ENCODE peak calls at places on chromosomes 2 and 18, in eight cellular contexts. One of them, this sample, is unnamed.

GRCh38 chr18:60910534-60910933 is 422.7 kb upstream of the CDH20 start:
- DNase-seq in HCT116: no peak
- DNase-seq in HepG2: no peak
- DNase-seq in Panc1: no peak
- DNase-seq in HL-60: no peak
- DNase-seq in K562: no peak
- DNase-seq in GM12878: no peak
- DNase-seq in SK-N-SH: no peak
- DNase-seq in this sample: no peak

GRCh38 chr2:210531050-210531449 is 25.3 kb upstream of the CPS1 start:
- DNase-seq in HCT116: no peak
- DNase-seq in HepG2: no peak
- DNase-seq in Panc1: no peak
- DNase-seq in HL-60: no peak
- DNase-seq in K562: no peak
- DNase-seq in GM12878: no peak
- DNase-seq in SK-N-SH: no peak
- DNase-seq in this sample: no peak

GRCh38 chr2:121102949-121103348 is 182.1 kb downstream of the TFCP2L1 start:
- DNase-seq in HCT116: no peak
- DNase-seq in HepG2: no peak
- DNase-seq in Panc1: no peak
- DNase-seq in HL-60: no peak
- DNase-seq in K562: no peak
- DNase-seq in GM12878: no peak
- DNase-seq in SK-N-SH: no peak
- DNase-seq in this sample: no peak

GRCh38 chr18:12621737-12622306 is 36.1 kb downstream of the SPIRE1 start:
- DNase-seq in HCT116: no peak
- DNase-seq in HepG2: no peak
- DNase-seq in Panc1: no peak
- DNase-seq in HL-60: no peak
- DNase-seq in K562: peak; percentile 31
- DNase-seq in GM12878: no peak
- DNase-seq in SK-N-SH: no peak
- DNase-seq in this sample: no peak

GRCh38 chr2:105373344-105373781 is 25.5 kb downstream of the FHL2 start:
- DNase-seq in HCT116: no peak
- DNase-seq in HepG2: peak; percentile 35
- DNase-seq in Panc1: no peak
- DNase-seq in HL-60: no peak
- DNase-seq in K562: no peak
- DNase-seq in GM12878: no peak
- DNase-seq in SK-N-SH: no peak
- DNase-seq in this sample: no peak

GRCh38 chr2:151826737-151827157 is 1.5 kb downstream of the ARL5A start:
- DNase-seq in HCT116: no peak
- DNase-seq in HepG2: no peak
- DNase-seq in Panc1: no peak
- DNase-seq in HL-60: peak; percentile 24
- DNase-seq in K562: peak; percentile 24
- DNase-seq in GM12878: no peak
- DNase-seq in SK-N-SH: peak; percentile 17
- DNase-seq in this sample: no peak

GRCh38 chr2:137997733-137998132 is 33.5 kb downstream of the HNMT start:
- DNase-seq in HCT116: no peak
- DNase-seq in HepG2: no peak
- DNase-seq in Panc1: no peak
- DNase-seq in HL-60: no peak
- DNase-seq in K562: no peak
- DNase-seq in GM12878: no peak
- DNase-seq in SK-N-SH: no peak
- DNase-seq in this sample: no peak

GRCh38 chr2:138474093-138474834 is 27.3 kb upstream of the SPOPL start:
- DNase-seq in HCT116: no peak
- DNase-seq in HepG2: no peak
- DNase-seq in Panc1: no peak
- DNase-seq in HL-60: no peak
- DNase-seq in K562: no peak
- DNase-seq in GM12878: no peak
- DNase-seq in SK-N-SH: no peak
- DNase-seq in this sample: no peak

GRCh38 chr2:12725238-12726187 is 8.8 kb downstream of the TRIB2 start:
- DNase-seq in HCT116: no peak
- DNase-seq in HepG2: no peak
- DNase-seq in Panc1: no peak
- DNase-seq in HL-60: no peak
- DNase-seq in K562: no peak
- DNase-seq in GM12878: no peak
- DNase-seq in SK-N-SH: no peak
- DNase-seq in this sample: no peak

GRCh38 chr2:23566236-23567142 is 181.5 kb downstream of the KLHL29 start:
- DNase-seq in HCT116: no peak
- DNase-seq in HepG2: peak; percentile 24
- DNase-seq in Panc1: no peak
- DNase-seq in HL-60: peak; percentile 37
- DNase-seq in K562: peak; percentile 72
- DNase-seq in GM12878: no peak
- DNase-seq in SK-N-SH: peak; percentile 75
- DNase-seq in this sample: peak; percentile 67

GRCh38 chr18:74501386-74501785 is 5.2 kb downstream of the CNDP2 start:
- DNase-seq in HCT116: no peak
- DNase-seq in HepG2: no peak
- DNase-seq in Panc1: no peak
- DNase-seq in HL-60: no peak
- DNase-seq in K562: no peak
- DNase-seq in GM12878: no peak
- DNase-seq in SK-N-SH: no peak
- DNase-seq in this sample: no peak

GRCh38 chr18:58231930-58232329 is 187.9 kb downstream of the NEDD4L start:
- DNase-seq in HCT116: no peak
- DNase-seq in HepG2: peak; percentile 15
- DNase-seq in Panc1: no peak
- DNase-seq in HL-60: no peak
- DNase-seq in K562: peak; percentile 32
- DNase-seq in GM12878: no peak
- DNase-seq in SK-N-SH: no peak
- DNase-seq in this sample: no peak

GRCh38 chr2:241818943-241819270 is 9.9 kb downstream of the NEU4 start:
- DNase-seq in HCT116: no peak
- DNase-seq in HepG2: peak; percentile 97
- DNase-seq in Panc1: no peak
- DNase-seq in HL-60: no peak
- DNase-seq in K562: no peak
- DNase-seq in GM12878: no peak
- DNase-seq in SK-N-SH: no peak
- DNase-seq in this sample: no peak

DNA sequence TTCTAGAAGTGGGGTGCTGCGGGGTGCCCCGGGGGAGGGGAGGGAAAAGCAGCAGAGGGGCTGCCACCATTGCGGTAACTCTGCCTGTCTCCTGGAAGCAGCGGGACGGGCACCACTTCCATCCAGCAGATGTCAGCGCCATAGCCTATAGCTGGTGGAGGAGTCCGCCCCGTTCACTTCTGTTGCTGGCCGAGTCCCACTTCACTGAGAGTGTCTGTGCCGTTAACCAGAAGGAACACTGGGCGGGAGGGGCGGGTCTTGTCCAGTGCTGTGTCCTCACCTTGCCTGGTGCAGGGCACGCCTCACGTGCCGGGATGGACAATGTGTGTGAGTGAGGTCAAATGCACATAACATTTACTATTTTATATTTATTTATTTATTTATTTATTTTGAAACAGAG is 19.3 kb upstream of the ODC1 start:
- DNase-seq in HCT116: no peak
- DNase-seq in HepG2: no peak
- DNase-seq in Panc1: no peak
- DNase-seq in HL-60: no peak
- DNase-seq in K562: no peak
- DNase-seq in GM12878: no peak
- DNase-seq in SK-N-SH: peak; percentile 51
- DNase-seq in this sample: peak; percentile 23
- TF ChIP-seq REST in HCT116: no peak
- TF ChIP-seq REST in HepG2: no peak
- TF ChIP-seq REST in Panc1: no peak
- TF ChIP-seq REST in HL-60: no peak
- TF ChIP-seq REST in K562: no peak
- TF ChIP-seq REST in GM12878: no peak
- TF ChIP-seq REST in SK-N-SH: no peak
- TF ChIP-seq REST in this sample: no peak

GRCh38 chr2:219527472-219527871 is 13.2 kb downstream of the ASIC4 start:
- DNase-seq in HCT116: no peak
- DNase-seq in HepG2: no peak
- DNase-seq in Panc1: no peak
- DNase-seq in HL-60: no peak
- DNase-seq in K562: no peak
- DNase-seq in GM12878: no peak
- DNase-seq in SK-N-SH: no peak
- DNase-seq in this sample: no peak

GRCh38 chr2:219531639-219532377 is 11.8 kb downstream of the CHPF start:
- DNase-seq in HCT116: no peak
- DNase-seq in HepG2: no peak
- DNase-seq in Panc1: no peak
- DNase-seq in HL-60: no peak
- DNase-seq in K562: no peak
- DNase-seq in GM12878: no peak
- DNase-seq in SK-N-SH: no peak
- DNase-seq in this sample: no peak

GRCh38 chr2:219532378-219532649 is 11.3 kb downstream of the CHPF start:
- DNase-seq in HCT116: no peak
- DNase-seq in HepG2: no peak
- DNase-seq in Panc1: no peak
- DNase-seq in HL-60: no peak
- DNase-seq in K562: no peak
- DNase-seq in GM12878: no peak
- DNase-seq in SK-N-SH: no peak
- DNase-seq in this sample: no peak

GRCh38 chr2:219527076-219527394 is 12.8 kb downstream of the ASIC4 start:
- DNase-seq in HCT116: no peak
- DNase-seq in HepG2: no peak
- DNase-seq in Panc1: no peak
- DNase-seq in HL-60: no peak
- DNase-seq in K562: no peak
- DNase-seq in GM12878: no peak
- DNase-seq in SK-N-SH: peak; percentile 81
- DNase-seq in this sample: no peak

GRCh38 chr2:219530048-219530963 is 13.3 kb downstream of the CHPF start:
- DNase-seq in HCT116: peak; percentile 71
- DNase-seq in HepG2: peak; percentile 77
- DNase-seq in Panc1: peak; percentile 62
- DNase-seq in HL-60: peak; percentile 85
- DNase-seq in K562: peak; percentile 74
- DNase-seq in GM12878: no peak
- DNase-seq in SK-N-SH: peak; percentile 93
- DNase-seq in this sample: peak; percentile 92
- TF ChIP-seq POLR2AphosphoS5 in HCT116: peak; percentile 15
- TF ChIP-seq POLR2AphosphoS5 in HepG2: no peak
- TF ChIP-seq POLR2AphosphoS5 in Panc1: no peak
- TF ChIP-seq POLR2AphosphoS5 in HL-60: no peak
- TF ChIP-seq POLR2AphosphoS5 in K562: no peak
- TF ChIP-seq POLR2AphosphoS5 in GM12878: no peak
- TF ChIP-seq POLR2AphosphoS5 in SK-N-SH: no peak
- TF ChIP-seq POLR2AphosphoS5 in this sample: no peak

DNA sequence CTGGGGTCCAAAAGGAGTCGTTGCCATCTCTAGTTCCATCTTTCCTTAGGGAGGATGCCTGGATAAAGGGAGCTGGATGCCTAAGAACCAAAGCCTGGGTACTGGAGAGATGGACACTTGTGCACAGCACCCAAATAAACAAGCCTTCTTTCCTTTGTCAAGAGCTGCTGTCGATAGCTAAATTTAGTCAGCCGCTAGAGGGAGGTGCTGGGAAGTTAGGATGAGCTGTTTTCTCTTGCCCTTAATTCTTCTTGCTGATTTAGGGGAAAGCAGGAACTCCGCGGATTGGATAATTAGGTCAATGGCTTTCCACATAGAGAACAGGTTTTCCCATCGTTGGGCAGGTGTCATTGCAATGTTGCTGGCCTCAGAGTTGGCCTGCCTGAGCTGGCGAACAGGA is 30.9 kb upstream of the SERPINB12 start:
- DNase-seq in HCT116: peak; percentile 82
- DNase-seq in HepG2: peak; percentile 37
- DNase-seq in Panc1: peak; percentile 15
- DNase-seq in HL-60: peak; percentile 56
- DNase-seq in K562: no peak
- DNase-seq in GM12878: no peak
- DNase-seq in SK-N-SH: peak; percentile 23
- DNase-seq in this sample: peak; percentile 94
- TF ChIP-seq REST in HCT116: no peak
- TF ChIP-seq REST in HepG2: no peak
- TF ChIP-seq REST in Panc1: no peak
- TF ChIP-seq REST in HL-60: no peak
- TF ChIP-seq REST in K562: no peak
- TF ChIP-seq REST in GM12878: no peak
- TF ChIP-seq REST in SK-N-SH: no peak
- TF ChIP-seq REST in this sample: no peak

DNA sequence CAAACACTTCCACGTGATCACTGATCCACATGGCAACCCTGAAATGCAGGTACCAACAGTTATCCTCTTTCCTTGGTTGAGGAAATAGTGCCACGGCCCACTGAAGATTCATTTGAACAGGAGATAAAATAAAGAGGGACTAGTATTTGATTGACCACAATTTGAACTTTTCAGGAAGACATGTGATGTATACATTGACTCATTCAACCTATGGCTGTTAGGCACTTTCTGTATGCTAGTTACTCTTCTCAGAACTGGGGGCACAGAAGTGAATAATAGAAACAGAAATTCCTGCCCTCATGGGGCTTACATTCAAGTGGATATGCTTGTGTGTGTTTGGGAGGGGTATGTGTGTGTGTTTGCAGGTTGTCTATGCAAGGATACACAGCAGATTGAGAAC is 199.6 kb downstream of the PRKCE start:
- DNase-seq in HCT116: no peak
- DNase-seq in HepG2: no peak
- DNase-seq in Panc1: no peak
- DNase-seq in HL-60: no peak
- DNase-seq in K562: no peak
- DNase-seq in GM12878: no peak
- DNase-seq in SK-N-SH: no peak
- DNase-seq in this sample: no peak
- TF ChIP-seq POLR2AphosphoS5 in HCT116: no peak
- TF ChIP-seq POLR2AphosphoS5 in HepG2: no peak
- TF ChIP-seq POLR2AphosphoS5 in Panc1: no peak
- TF ChIP-seq POLR2AphosphoS5 in HL-60: no peak
- TF ChIP-seq POLR2AphosphoS5 in K562: no peak
- TF ChIP-seq POLR2AphosphoS5 in GM12878: no peak
- TF ChIP-seq POLR2AphosphoS5 in SK-N-SH: no peak
- TF ChIP-seq POLR2AphosphoS5 in this sample: no peak

DNA sequence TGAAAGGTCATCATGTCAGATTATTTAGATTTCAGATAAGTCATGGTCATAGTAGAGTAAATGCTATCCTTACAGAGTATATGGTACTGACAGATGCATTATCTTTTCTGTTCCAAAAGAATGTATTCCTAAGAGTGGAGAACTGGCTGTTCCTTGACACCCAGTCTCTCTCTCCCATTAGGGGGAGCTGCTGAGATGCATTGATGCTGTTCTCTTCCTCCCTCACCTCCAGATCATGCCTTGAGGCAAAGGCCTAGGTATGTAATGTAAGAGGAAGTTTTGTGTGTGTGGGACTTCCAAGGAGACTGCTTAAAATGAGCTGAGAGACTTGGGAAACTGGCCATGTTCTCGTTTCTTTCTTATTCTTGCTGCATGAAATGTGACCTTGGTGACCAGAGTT is 979.5 kb upstream of the CELF4 start:
- DNase-seq in HCT116: no peak
- DNase-seq in HepG2: peak; percentile 24
- DNase-seq in Panc1: no peak
- DNase-seq in HL-60: peak; percentile 23
- DNase-seq in K562: no peak
- DNase-seq in GM12878: no peak
- DNase-seq in SK-N-SH: no peak
- DNase-seq in this sample: peak; percentile 82
- TF ChIP-seq REST in HCT116: no peak
- TF ChIP-seq REST in HepG2: no peak
- TF ChIP-seq REST in Panc1: no peak
- TF ChIP-seq REST in HL-60: no peak
- TF ChIP-seq REST in K562: no peak
- TF ChIP-seq REST in GM12878: no peak
- TF ChIP-seq REST in SK-N-SH: no peak
- TF ChIP-seq REST in this sample: no peak